ENCODE peak calls at places on chromosomes 2 and 18, in nine cellular contexts. K is endothelial cell, C is AG09309, H is RWPE1, P is chondrocyte, J is spleen, U is fibroblast of lung, D is HFF-Myc, I is neural crest cell. M is an unnamed sample.

GRCh38 chr2:47724221-47724981 is 58.5 kb upstream of the MSH6 start:
- DNase-seq in C (no peak), P (no peak), U (peak), H (peak), J (peak), I (no peak), K (no peak), D (no peak), M (no peak)

GRCh38 chr2:129829577-129829976 is 149.9 kb upstream of the RAB6C start:
- DNase-seq in D (no peak), I (no peak), H (no peak), U (no peak), K (no peak), P (no peak), J (no peak), C (no peak), M (no peak)

GRCh38 chr2:7379799-7380198 is 462.6 kb downstream of the RNF144A start:
- DNase-seq in U (no peak), P (no peak), J (no peak), D (no peak), I (no peak), H (no peak), K (no peak), C (no peak), M (no peak)

GRCh38 chr2:39494784-39495251 is 57.7 kb upstream of the MAP4K3 start:
- DNase-seq in C (peak), K (no peak), I (no peak), D (peak), H (no peak), P (no peak), J (no peak), U (peak), M (peak)

GRCh38 chr2:98376301-98376945 is 30.2 kb downstream of the CNGA3 start:
- DNase-seq in C (no peak), P (no peak), K (no peak), J (no peak), I (no peak), U (no peak), H (no peak), D (no peak), M (no peak)

GRCh38 chr2:161912154-161912553 is 161.9 kb downstream of the DPP4 start:
- DNase-seq in D (no peak), H (no peak), P (no peak), I (no peak), U (no peak), K (no peak), C (no peak), J (no peak), M (no peak)

GRCh38 chr2:204892506-204893255 is 347.4 kb downstream of the PARD3B start:
- DNase-seq in K (no peak), J (no peak), P (no peak), I (no peak), H (no peak), U (peak), D (no peak), C (peak), M (no peak)

GRCh38 chr2:174263989-174264388 is 15.7 kb upstream of the OLA1 start:
- DNase-seq in J (no peak), I (no peak), P (no peak), D (peak), U (peak), H (peak), C (peak), K (no peak), M (peak)

GRCh38 chr2:85851253-85851955 is 37.4 kb downstream of the ST3GAL5 start:
- DNase-seq in H (no peak), K (no peak), I (no peak), C (no peak), U (no peak), J (no peak), D (no peak), P (no peak), M (no peak)

GRCh38 chr18:11148655-11149440 is 521 bp downstream of the PIEZO2 start:
- DNase-seq in D (no peak), U (no peak), I (peak), P (no peak), K (peak), J (no peak), C (no peak), H (no peak), M (no peak)

GRCh38 chr18:35939166-35939565 is 33.3 kb upstream of the RMP24 start:
- DNase-seq in P (no peak), J (no peak), U (no peak), D (no peak), C (no peak), H (no peak), I (no peak), K (peak), M (no peak)

GRCh38 chr2:62568983-62569837 is 63.2 kb upstream of the TMEM17 start:
- DNase-seq in K (no peak), H (no peak), C (no peak), J (no peak), I (no peak), P (no peak), U (peak), D (no peak), M (no peak)

GRCh38 chr2:86072271-86072858 is 33.3 kb downstream of the POLR1A start:
- DNase-seq in C (no peak), U (peak), J (peak), I (no peak), P (no peak), K (no peak), D (no peak), H (no peak), M (no peak)

GRCh38 chr2:157442636-157443035 is 1.3 kb downstream of the CYTIP start:
- DNase-seq in J (no peak), D (no peak), I (no peak), H (no peak), C (no peak), P (no peak), U (no peak), K (no peak), M (no peak)

GRCh38 chr18:79465392-79465991 is 69.8 kb downstream of the NFATC1 start:
- DNase-seq in D (no peak), U (no peak), J (peak), I (peak), K (no peak), P (no peak), C (no peak), H (no peak), M (no peak)

GRCh38 chr2:42567806-42568429 is 514 bp upstream of the MTA3 start:
- DNase-seq in J (peak), P (no peak), C (no peak), K (peak), U (peak), I (peak), H (no peak), D (no peak), M (no peak)

GRCh38 chr2:217052856-217053577 is 193.2 kb upstream of the TNP1 start:
- DNase-seq in J (no peak), I (no peak), D (no peak), C (no peak), U (no peak), H (no peak), K (no peak), P (no peak), M (no peak)

GRCh38 chr18:28690836-28691835 is 514.2 kb upstream of the CDH2 start:
- DNase-seq in U (peak), J (no peak), C (no peak), K (no peak), H (no peak), I (no peak), P (no peak), D (no peak), M (no peak)

GRCh38 chr18:8799593-8799992 is 94.2 kb downstream of the MTCL1 start:
- DNase-seq in K (no peak), J (no peak), D (no peak), C (no peak), P (no peak), I (no peak), H (no peak), U (no peak), M (no peak)

GRCh38 chr2:132009874-132010521 is 151.8 kb downstream of the ANKRD30BL start:
- DNase-seq in K (peak), H (no peak), P (no peak), U (peak), I (no peak), J (no peak), C (no peak), D (no peak), M (no peak)

GRCh38 chr2:241314181-241314932 is 1.1 kb downstream of the HDLBP start:
- DNase-seq in K (no peak), I (no peak), J (no peak), U (peak), D (no peak), C (no peak), H (peak), P (no peak), M (peak)

GRCh38 chr2:58240595-58240937 is 559 bp downstream of the FANCL start:
- DNase-seq in P (no peak), K (no peak), H (peak), U (no peak), D (no peak), I (no peak), C (no peak), J (no peak), M (no peak)

GRCh38 chr2:27071990-27072830 is 756 bp upstream of the OST4 start:
- DNase-seq in D (peak), K (no peak), I (no peak), U (peak), H (no peak), C (no peak), P (no peak), J (peak), M (no peak)

GRCh38 chr2:32958836-32959235 is 12.1 kb downstream of the LTBP1 start:
- DNase-seq in U (peak), C (no peak), I (no peak), K (no peak), P (no peak), H (no peak), D (no peak), J (no peak), M (no peak)

GRCh38 chr2:70549064-70549710 is 4.4 kb downstream of the TGFA start:
- DNase-seq in H (no peak), K (no peak), I (no peak), P (no peak), J (no peak), U (no peak), D (no peak), C (no peak), M (no peak)

GRCh38 chr18:45291616-45292612 is 323.4 kb upstream of the SLC14A2 start:
- DNase-seq in P (no peak), D (no peak), I (no peak), J (no peak), H (no peak), U (peak), K (no peak), C (peak), M (no peak)

GRCh38 chr2:173291412-173291811 is 63.3 kb upstream of the CDCA7 start:
- DNase-seq in P (no peak), D (no peak), J (no peak), I (no peak), C (no peak), H (no peak), K (no peak), U (no peak), M (no peak)

GRCh38 chr2:122168799-122169198 is 413.3 kb downstream of the TSN start:
- DNase-seq in U (no peak), D (no peak), J (no peak), I (no peak), C (no peak), P (no peak), K (peak), H (no peak), M (no peak)
- TF ChIP-seq CTCF in U (no peak), D (no peak), J (no peak), I (peak), C (no peak), P (peak), K (no peak), H (no peak), M (no peak)

DNA sequence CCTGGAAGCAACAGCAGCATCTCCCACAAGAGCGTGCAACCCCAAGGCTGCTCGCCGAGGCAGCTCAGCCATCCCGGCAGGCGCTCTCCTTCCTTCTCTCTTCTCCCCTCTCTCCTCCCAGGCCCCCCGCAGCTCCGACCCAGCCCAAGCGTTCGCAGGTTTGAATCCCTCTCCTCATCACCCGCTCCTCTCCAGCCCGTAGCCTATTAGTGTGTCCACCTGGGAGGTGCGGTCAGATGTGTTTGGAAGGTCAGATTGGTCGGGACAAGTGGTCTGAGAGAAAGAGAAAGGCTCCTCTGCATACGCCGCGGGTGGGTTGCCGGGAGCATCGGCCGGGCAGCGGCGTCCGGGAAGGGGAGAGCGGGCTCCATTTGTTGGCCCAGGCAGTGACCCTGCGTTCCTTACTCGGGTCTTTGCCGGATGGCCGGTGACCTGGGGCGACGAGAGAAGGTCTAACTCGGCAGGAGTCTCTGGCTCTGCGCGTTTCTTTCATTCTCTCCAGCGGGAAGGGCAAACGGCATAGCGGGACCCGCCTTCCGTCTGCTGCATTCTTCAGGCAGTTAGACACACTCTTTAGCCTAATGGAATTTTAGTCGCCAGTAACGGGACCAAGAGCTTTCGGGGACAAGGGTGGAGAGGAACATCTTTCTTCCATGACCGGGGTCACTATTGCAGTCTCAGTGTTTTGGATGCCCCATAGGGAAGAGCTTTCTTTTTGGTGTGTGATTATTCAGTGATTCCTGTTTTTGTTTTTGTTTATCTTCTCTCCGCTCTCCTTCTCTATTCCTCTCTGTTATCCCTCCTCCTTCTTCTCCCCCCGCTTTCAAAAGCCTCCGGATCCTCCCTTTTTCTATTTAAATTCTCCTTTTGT is 1.1 kb upstream of the TMEFF2 start:
- DNase-seq in P (peak), J (peak), U (peak), H (peak), D (no peak), C (no peak), I (peak), K (peak), M (no peak)
- TF ChIP-seq CTCF in P (no peak), J (no peak), U (no peak), H (no peak), D (no peak), C (no peak), I (no peak), K (no peak), M (no peak)

DNA sequence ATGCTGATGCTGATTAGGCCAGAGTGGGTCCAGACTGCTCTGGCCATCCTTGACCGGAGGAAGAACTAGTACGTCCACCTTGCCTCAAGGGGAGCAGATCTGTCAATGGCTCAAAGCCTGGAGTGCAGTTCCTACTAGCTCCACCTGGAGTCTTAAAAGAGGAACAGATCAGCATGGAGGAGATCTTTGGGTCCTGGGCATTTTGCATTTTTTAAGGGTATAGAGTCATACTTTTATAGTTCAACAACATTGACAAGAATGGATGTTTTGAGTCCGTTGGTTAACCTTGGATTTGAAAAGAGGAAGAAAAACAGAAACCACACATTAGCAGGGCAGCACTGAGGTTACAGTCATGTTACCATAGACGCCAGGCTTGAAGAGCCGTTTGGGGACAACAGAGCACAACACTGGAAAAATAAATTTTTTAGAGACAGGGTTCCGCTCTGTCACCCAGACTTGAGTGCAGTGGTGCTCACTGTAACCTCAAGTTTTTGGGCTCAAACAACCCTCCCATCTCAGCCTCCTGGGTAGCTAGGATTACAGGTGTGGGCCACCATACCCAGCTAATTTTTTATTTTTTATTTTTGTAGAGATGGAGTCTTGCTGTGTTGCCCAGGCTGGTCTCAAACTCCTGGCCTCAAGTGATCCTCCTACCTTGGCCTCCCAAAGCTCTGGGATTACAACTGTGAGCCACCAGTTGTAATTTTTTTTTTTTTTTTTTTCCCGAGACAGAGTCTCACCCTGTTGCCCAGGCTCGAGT is 78.5 kb downstream of the PRKCE start:
- DNase-seq in K (no peak), C (no peak), P (no peak), I (no peak), H (peak), J (no peak), U (no peak), D (no peak), M (no peak)
- TF ChIP-seq CTCF in K (peak), C (peak), P (peak), I (peak), H (no peak), J (peak), U (peak), D (peak), M (no peak)

GRCh38 chr2:2698182-2699116 is 367.4 kb upstream of the MYT1L start:
- DNase-seq in D (no peak), I (peak), H (peak), C (no peak), P (no peak), K (peak), U (no peak), J (no peak), M (no peak)
- TF ChIP-seq CTCF in D (no peak), I (peak), H (no peak), C (no peak), P (peak), K (peak), U (no peak), J (no peak), M (no peak)

GRCh38 chr2:18057657-18058056 is 179.2 kb downstream of the KCNS3 start:
- DNase-seq in D (no peak), I (no peak), P (no peak), U (no peak), C (no peak), K (no peak), J (no peak), H (no peak), M (no peak)
- TF ChIP-seq CTCF in D (no peak), I (no peak), P (no peak), U (no peak), C (no peak), K (no peak), J (no peak), H (no peak), M (no peak)

GRCh38 chr2:108925735-108926134 is 63.3 kb downstream of the EDAR start:
- DNase-seq in U (no peak), I (no peak), H (no peak), J (peak), K (no peak), D (no peak), P (no peak), C (no peak), M (no peak)
- TF ChIP-seq CTCF in U (no peak), I (no peak), H (no peak), J (no peak), K (no peak), D (no peak), P (no peak), C (no peak), M (no peak)

GRCh38 chr2:65354773-65355172 is 77.6 kb downstream of the SPRED2 start:
- DNase-seq in U (no peak), J (no peak), H (peak), I (no peak), D (no peak), K (no peak), C (no peak), P (no peak), M (no peak)

GRCh38 chr2:65351234-65351947 is 81.0 kb downstream of the SPRED2 start:
- DNase-seq in I (no peak), P (no peak), C (no peak), K (no peak), D (no peak), U (peak), H (no peak), J (no peak), M (no peak)

GRCh38 chr2:65351948-65352595 is 80.3 kb downstream of the SPRED2 start:
- DNase-seq in H (no peak), J (no peak), P (no peak), C (no peak), K (no peak), I (no peak), D (no peak), U (no peak), M (no peak)

GRCh38 chr2:65353927-65354326 is 78.5 kb downstream of the SPRED2 start:
- DNase-seq in K (no peak), H (no peak), P (no peak), U (no peak), J (no peak), C (no peak), I (no peak), D (no peak), M (no peak)

DNA sequence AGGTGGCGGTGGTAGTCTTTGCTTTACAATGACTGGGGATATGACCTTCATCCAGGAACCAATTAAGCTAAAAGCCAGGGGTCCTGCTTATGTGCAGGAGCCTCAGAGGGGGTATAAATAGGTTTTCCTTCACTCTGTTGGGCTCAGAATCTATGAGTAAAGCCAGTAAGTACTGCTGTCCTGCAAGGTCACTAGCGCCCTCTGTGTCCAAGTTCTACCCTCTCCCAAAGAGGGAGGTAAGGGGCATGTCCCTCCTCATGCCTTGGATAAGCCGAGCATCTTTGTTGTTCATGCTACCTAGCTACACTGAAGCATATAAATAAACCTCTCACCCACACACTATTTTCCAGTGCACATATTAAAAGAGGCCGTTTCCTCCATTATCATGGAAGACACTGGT is 79.4 kb downstream of the SPRED2 start:
- DNase-seq in J (no peak), C (no peak), U (no peak), P (no peak), D (no peak), K (peak), I (no peak), H (no peak), M (no peak)
- TF ChIP-seq CTCF in J (no peak), C (no peak), U (no peak), P (no peak), D (no peak), K (no peak), I (no peak), H (no peak), M (no peak)

GRCh38 chr2:75481041-75481836 is 79.5 kb downstream of the EVA1A start:
- DNase-seq in K (no peak), U (peak), P (no peak), D (peak), H (no peak), C (no peak), J (no peak), I (no peak), M (no peak)
- TF ChIP-seq CTCF in K (no peak), U (peak), P (peak), D (peak), H (no peak), C (peak), J (no peak), I (peak), M (peak)